ENCODE peak calls at places on chromosome 5, in seven cellular contexts. One of them, this sample, is unnamed. For H3K27me3, the result is how much of the 10 kb centered on the place peaks cover.

GRCh38 chr5:68306361-68307014 is 90.9 kb downstream of the PIK3R1 start:
- DNase-seq in IMR-90: no peak
- DNase-seq in H1: no peak
- DNase-seq in H9: no peak
- DNase-seq in trophoblast cell: no peak
- DNase-seq in mesenchymal stem cell: no peak
- DNase-seq in mesendoderm: no peak
- DNase-seq in this sample: no peak

GRCh38 chr5:440413-441180 is 2.4 kb upstream of the EXOC3 start:
- DNase-seq in IMR-90: no peak
- DNase-seq in H1: no peak
- DNase-seq in H9: peak
- DNase-seq in trophoblast cell: no peak
- DNase-seq in mesenchymal stem cell: no peak
- DNase-seq in mesendoderm: no peak
- DNase-seq in this sample: no peak

GRCh38 chr5:128201065-128201926 is 117.7 kb downstream of the SLC12A2 start:
- DNase-seq in IMR-90: peak
- DNase-seq in H1: peak
- DNase-seq in H9: peak
- DNase-seq in trophoblast cell: peak
- DNase-seq in mesenchymal stem cell: peak
- DNase-seq in mesendoderm: peak
- DNase-seq in this sample: peak

GRCh38 chr5:3599283-3600105 is 3.9 kb downstream of the IRX1 start:
- DNase-seq in IMR-90: no peak
- DNase-seq in H1: peak
- DNase-seq in H9: peak
- DNase-seq in trophoblast cell: no peak
- DNase-seq in mesenchymal stem cell: no peak
- DNase-seq in mesendoderm: peak
- DNase-seq in this sample: no peak

GRCh38 chr5:178180141-178180863 is 6.9 kb downstream of the GMCL2 start:
- DNase-seq in IMR-90: no peak
- DNase-seq in H1: peak
- DNase-seq in H9: peak
- DNase-seq in trophoblast cell: no peak
- DNase-seq in mesenchymal stem cell: no peak
- DNase-seq in mesendoderm: peak
- DNase-seq in this sample: no peak

GRCh38 chr5:32475338-32476097 is 31.0 kb upstream of the ZFR start:
- DNase-seq in IMR-90: no peak
- DNase-seq in H1: no peak
- DNase-seq in H9: no peak
- DNase-seq in trophoblast cell: no peak
- DNase-seq in mesenchymal stem cell: no peak
- DNase-seq in mesendoderm: peak
- DNase-seq in this sample: peak

GRCh38 chr5:53991942-53992341 is 318.4 kb downstream of the ARL15 start:
- DNase-seq in IMR-90: no peak
- DNase-seq in H1: no peak
- DNase-seq in H9: no peak
- DNase-seq in trophoblast cell: no peak
- DNase-seq in mesenchymal stem cell: no peak
- DNase-seq in mesendoderm: peak
- DNase-seq in this sample: no peak

GRCh38 chr5:149745212-149745943 is 15.3 kb downstream of the PPARGC1B start:
- DNase-seq in IMR-90: no peak
- DNase-seq in H1: no peak
- DNase-seq in H9: no peak
- DNase-seq in trophoblast cell: no peak
- DNase-seq in mesenchymal stem cell: no peak
- DNase-seq in mesendoderm: no peak
- DNase-seq in this sample: no peak

GRCh38 chr5:138898336-138898735 is 23.2 kb upstream of the LRRTM2 start:
- DNase-seq in IMR-90: no peak
- DNase-seq in H1: no peak
- DNase-seq in H9: no peak
- DNase-seq in trophoblast cell: no peak
- DNase-seq in mesenchymal stem cell: no peak
- DNase-seq in mesendoderm: no peak
- DNase-seq in this sample: no peak

GRCh38 chr5:135761746-135762145 is 72.7 kb upstream of the SLC25A48 start:
- DNase-seq in IMR-90: no peak
- DNase-seq in H1: no peak
- DNase-seq in H9: no peak
- DNase-seq in trophoblast cell: no peak
- DNase-seq in mesenchymal stem cell: no peak
- DNase-seq in mesendoderm: no peak
- DNase-seq in this sample: no peak

GRCh38 chr5:132223861-132224260 is 3.8 kb downstream of the P4HA2 start:
- DNase-seq in IMR-90: no peak
- DNase-seq in H1: no peak
- DNase-seq in H9: no peak
- DNase-seq in trophoblast cell: no peak
- DNase-seq in mesenchymal stem cell: no peak
- DNase-seq in mesendoderm: no peak
- DNase-seq in this sample: no peak

GRCh38 chr5:132224721-132225120 is 2.9 kb downstream of the P4HA2 start:
- DNase-seq in IMR-90: peak
- DNase-seq in H1: no peak
- DNase-seq in H9: no peak
- DNase-seq in trophoblast cell: no peak
- DNase-seq in mesenchymal stem cell: peak
- DNase-seq in mesendoderm: no peak
- DNase-seq in this sample: no peak

GRCh38 chr5:132227235-132227484 is 493 bp downstream of the P4HA2 start:
- DNase-seq in IMR-90: no peak
- DNase-seq in H1: no peak
- DNase-seq in H9: no peak
- DNase-seq in trophoblast cell: no peak
- DNase-seq in mesenchymal stem cell: no peak
- DNase-seq in mesendoderm: no peak
- DNase-seq in this sample: no peak

GRCh38 chr5:132226516-132227234 is 978 bp downstream of the P4HA2 start:
- DNase-seq in IMR-90: peak
- DNase-seq in H1: peak
- DNase-seq in H9: peak
- DNase-seq in trophoblast cell: peak
- DNase-seq in mesenchymal stem cell: no peak
- DNase-seq in mesendoderm: no peak
- DNase-seq in this sample: no peak

DNA sequence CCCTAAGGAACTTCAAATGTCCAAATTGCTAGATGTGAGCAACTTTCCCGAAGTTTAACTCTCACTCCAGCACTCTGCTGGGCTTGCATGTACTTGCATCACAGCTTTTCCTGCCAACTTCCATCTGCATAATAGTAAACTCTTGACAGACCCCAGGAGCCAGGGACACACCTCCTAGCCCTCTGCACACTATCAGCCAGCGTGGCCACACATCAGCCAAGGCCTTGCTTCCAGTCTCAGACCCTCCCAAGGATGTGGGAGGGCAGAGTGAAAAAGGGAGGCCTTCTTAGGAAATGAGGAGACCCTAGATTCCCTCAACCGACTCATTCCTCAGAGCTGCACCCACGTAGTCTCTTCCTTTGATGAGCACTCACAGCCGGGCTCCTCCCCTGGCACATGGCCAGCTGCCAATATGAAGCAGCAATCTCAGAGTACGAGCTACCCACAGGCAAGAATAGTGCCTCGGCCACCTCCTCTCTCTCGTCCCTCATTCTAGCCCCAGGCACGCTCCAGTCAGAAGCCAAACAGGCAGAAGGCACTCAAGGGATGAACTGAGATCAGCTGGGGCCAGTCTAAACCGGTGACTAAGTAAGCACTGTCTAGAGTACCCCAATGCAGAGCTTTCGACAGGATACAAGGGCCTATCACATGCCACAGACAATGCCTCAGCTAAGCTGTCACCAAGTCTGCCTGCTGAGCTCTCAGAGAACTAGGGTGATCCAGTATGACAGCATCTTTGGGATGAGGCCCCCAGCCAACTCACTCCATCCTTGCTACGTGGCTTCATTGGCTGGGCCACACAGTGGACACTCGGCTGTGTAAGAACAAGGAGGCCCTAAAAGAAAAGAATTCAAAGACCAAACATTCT is 2.3 kb downstream of the P4HA2 start:
- DNase-seq in IMR-90: peak
- DNase-seq in H1: no peak
- DNase-seq in H9: peak
- DNase-seq in trophoblast cell: peak
- DNase-seq in mesenchymal stem cell: peak
- DNase-seq in mesendoderm: no peak
- DNase-seq in this sample: no peak
- H3K18ac ChIP-seq in IMR-90: peak
- H3K18ac ChIP-seq in H1: no peak
- H3K18ac ChIP-seq in H9: no peak
- H3K18ac ChIP-seq in trophoblast cell: no peak
- H3K18ac ChIP-seq in mesenchymal stem cell: no peak
- H3K18ac ChIP-seq in mesendoderm: no peak
- H3K18ac ChIP-seq in this sample: no peak

GRCh38 chr5:176794509-176794908 is 15.8 kb upstream of the UNC5A start:
- DNase-seq in IMR-90: no peak
- DNase-seq in H1: no peak
- DNase-seq in H9: no peak
- DNase-seq in trophoblast cell: no peak
- DNase-seq in mesenchymal stem cell: no peak
- DNase-seq in mesendoderm: no peak
- DNase-seq in this sample: no peak
- H3K27me3 ChIP-seq in IMR-90: half or more
- H3K27me3 ChIP-seq in H1: under half
- H3K27me3 ChIP-seq in H9: under half
- H3K27me3 ChIP-seq in trophoblast cell: under half
- H3K27me3 ChIP-seq in mesenchymal stem cell: half or more
- H3K27me3 ChIP-seq in mesendoderm: under half
- H3K27me3 ChIP-seq in this sample: under half

GRCh38 chr5:144275329-144275728 is 104.7 kb downstream of the KCTD16 start:
- DNase-seq in IMR-90: no peak
- DNase-seq in H1: no peak
- DNase-seq in H9: no peak
- DNase-seq in trophoblast cell: no peak
- DNase-seq in mesenchymal stem cell: no peak
- DNase-seq in mesendoderm: peak
- DNase-seq in this sample: peak
- H3K18ac ChIP-seq in IMR-90: no peak
- H3K18ac ChIP-seq in H1: no peak
- H3K18ac ChIP-seq in H9: no peak
- H3K18ac ChIP-seq in trophoblast cell: no peak
- H3K18ac ChIP-seq in mesenchymal stem cell: no peak
- H3K18ac ChIP-seq in mesendoderm: no peak
- H3K18ac ChIP-seq in this sample: no peak

DNA sequence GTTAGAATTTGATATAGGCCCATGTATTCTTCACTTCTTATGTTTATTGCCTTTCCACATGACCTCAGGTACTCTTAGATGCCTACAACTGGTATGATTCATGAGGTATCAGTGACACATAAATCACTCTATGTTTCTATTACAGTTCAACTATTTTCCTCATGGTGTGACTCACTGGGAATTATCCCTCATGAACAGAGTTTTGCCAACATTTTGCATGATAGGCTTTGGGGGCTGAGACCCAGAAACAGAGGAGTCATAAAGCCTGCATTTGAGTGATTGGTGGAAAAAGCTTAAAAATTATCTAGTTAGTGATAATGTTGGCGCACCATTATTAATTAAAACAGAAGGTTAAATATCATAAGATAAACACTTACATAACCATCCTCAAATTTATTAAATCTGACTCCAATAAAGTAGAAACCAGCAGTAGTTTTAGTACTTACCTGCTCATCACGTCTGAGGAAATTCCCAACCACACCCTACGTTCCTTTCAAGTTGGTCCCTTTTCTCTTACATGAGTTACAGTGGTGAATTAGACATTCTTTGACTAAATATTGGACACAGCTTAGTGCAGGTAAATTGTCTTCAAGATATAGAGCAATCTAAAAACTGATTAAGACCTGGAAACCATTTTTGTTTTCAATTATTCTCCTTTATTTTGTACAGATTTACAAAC is 400.0 kb upstream of the MEF2C start:
- DNase-seq in IMR-90: peak
- DNase-seq in H1: no peak
- DNase-seq in H9: no peak
- DNase-seq in trophoblast cell: no peak
- DNase-seq in mesenchymal stem cell: peak
- DNase-seq in mesendoderm: no peak
- DNase-seq in this sample: no peak
- H3K27me3 ChIP-seq in IMR-90: under half
- H3K27me3 ChIP-seq in H1: under half
- H3K27me3 ChIP-seq in H9: under half
- H3K27me3 ChIP-seq in trophoblast cell: under half
- H3K27me3 ChIP-seq in mesenchymal stem cell: under half
- H3K27me3 ChIP-seq in mesendoderm: under half
- H3K27me3 ChIP-seq in this sample: under half